ENCODE peak calls at places on chromosome 11, in seven cellular contexts. U, A, C, B, X, V and O are unnamed samples.
A peak's percentile ranks its signal among the peaks of the same experiment; 100 is the strongest.

GRCh38 chr11:116078101-116078561 is 573.9 kb upstream of the CADM1 start:
- DNase-seq in U (peak; percentile 22), X (no peak), B (no peak), V (peak; percentile 85), C (no peak), A (no peak), O (peak; percentile 38)

GRCh38 chr11:127651888-127652221 is 651.3 kb upstream of the KIRREL3 start:
- DNase-seq in C (no peak), X (no peak), V (no peak), A (no peak), U (no peak), B (no peak), O (no peak)

GRCh38 chr11:71977743-71978418 is 20.8 kb upstream of the IL18BP start:
- DNase-seq in B (no peak), C (peak; percentile 58), A (no peak), U (peak; percentile 48), V (peak; percentile 69), X (peak; percentile 54), O (peak; percentile 53)

GRCh38 chr11:112318193-112318592 is 57.5 kb upstream of the PLET1 start:
- DNase-seq in V (no peak), A (no peak), U (no peak), C (peak; percentile 92), B (no peak), X (peak; percentile 96), O (no peak)

GRCh38 chr11:35424157-35424945 is 5.0 kb upstream of the SLC1A2 start:
- DNase-seq in X (no peak), U (no peak), B (no peak), V (no peak), A (no peak), C (no peak), O (no peak)

GRCh38 chr11:44466531-44467179 is 98.8 kb upstream of the CD82 start:
- DNase-seq in U (no peak), X (no peak), V (no peak), A (no peak), B (no peak), C (no peak), O (no peak)

GRCh38 chr11:112526699-112527410 is 266.2 kb upstream of the PLET1 start:
- DNase-seq in V (peak; percentile 45), B (no peak), A (no peak), C (peak; percentile 34), U (no peak), X (peak; percentile 91), O (no peak)

GRCh38 chr11:125382211-125382807 is 113.8 kb downstream of the FEZ1 start:
- DNase-seq in B (no peak), C (no peak), U (no peak), A (no peak), X (no peak), V (no peak), O (no peak)

GRCh38 chr11:10366568-10367331 is 61.9 kb downstream of the ADM start:
- DNase-seq in V (peak; percentile 96), U (peak; percentile 70), C (peak; percentile 99), B (no peak), X (peak; percentile 82), A (peak; percentile 85), O (peak; percentile 85)

GRCh38 chr11:106480581-106481185 is 403.2 kb downstream of the AASDHPPT start:
- DNase-seq in X (no peak), C (no peak), A (no peak), B (no peak), U (no peak), V (no peak), O (no peak)

GRCh38 chr11:9765320-9766101 is 101.6 kb downstream of the SWAP70 start:
- DNase-seq in C (peak; percentile 95), U (no peak), B (no peak), V (peak; percentile 88), X (no peak), A (no peak), O (peak; percentile 39)

GRCh38 chr11:63670738-63671321 is 346 bp downstream of the ATL3 start:
- DNase-seq in X (no peak), U (no peak), A (no peak), V (peak; percentile 84), B (no peak), C (no peak), O (peak; percentile 45)

GRCh38 chr11:69819541-69820070 is 390 bp upstream of the FGF3 start:
- DNase-seq in A (no peak), U (no peak), C (no peak), B (no peak), V (peak; percentile 73), X (no peak), O (no peak)

GRCh38 chr11:69819109-69819490 is at the start of gene FGF3:
- DNase-seq in C (no peak), A (no peak), X (no peak), U (no peak), V (no peak), B (no peak), O (no peak)

GRCh38 chr11:69821511-69822040 is 2.4 kb upstream of the FGF3 start:
- DNase-seq in C (no peak), X (no peak), U (no peak), A (no peak), B (no peak), V (no peak), O (no peak)

GRCh38 chr11:69818243-69819108 is 740 bp downstream of the FGF3 start:
- DNase-seq in A (no peak), B (no peak), C (no peak), X (no peak), V (peak; percentile 78), U (no peak), O (no peak)

GRCh38 chr11:69820441-69820840 is 1.2 kb upstream of the FGF3 start:
- DNase-seq in A (no peak), V (no peak), X (no peak), U (no peak), B (no peak), C (no peak), O (no peak)
- TF ChIP-seq CTCF in A (no peak), V (no peak), X (no peak), U (no peak), B (no peak), C (no peak), O (no peak)

GRCh38 chr11:120998581-120998980 is 25.3 kb upstream of the TBCEL start:
- DNase-seq in U (no peak), C (no peak), V (no peak), X (no peak), B (no peak), A (no peak), O (no peak)

DNA sequence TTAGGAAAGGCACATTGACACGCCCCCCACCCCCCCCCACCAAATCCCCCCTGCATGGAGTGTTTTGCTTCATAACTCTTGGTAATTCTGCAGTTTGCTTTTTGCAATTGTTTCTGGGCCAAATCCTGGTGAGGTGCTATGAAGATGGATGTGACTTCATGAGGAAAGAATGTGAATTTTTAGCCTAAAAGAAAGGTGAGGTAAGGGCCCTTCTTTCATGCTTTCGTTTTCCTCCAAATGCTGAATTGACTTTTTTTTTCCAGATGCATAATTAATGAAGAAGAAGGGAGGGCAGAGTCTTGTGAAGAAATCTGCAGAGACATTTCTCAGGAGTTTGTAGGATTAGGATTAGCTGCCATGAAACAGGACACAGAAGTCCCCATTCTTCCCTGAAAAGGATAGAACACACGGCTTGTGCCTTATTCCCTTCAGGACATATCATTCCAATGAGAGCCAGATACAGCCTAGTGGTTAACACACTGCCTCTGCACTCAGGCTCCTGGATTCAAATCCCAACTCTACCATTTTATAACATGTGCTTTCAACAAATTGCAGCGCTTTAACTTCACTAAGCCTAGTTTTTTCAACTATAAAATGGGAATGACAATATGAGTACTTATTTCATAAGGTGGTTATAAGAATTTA is 19.6 kb upstream of the TBCEL start:
- DNase-seq in B (no peak), U (no peak), X (no peak), C (no peak), A (no peak), V (peak; percentile 61), O (no peak)
- TF ChIP-seq CTCF in B (no peak), U (no peak), X (no peak), C (no peak), A (no peak), V (peak; percentile 11), O (no peak)

DNA sequence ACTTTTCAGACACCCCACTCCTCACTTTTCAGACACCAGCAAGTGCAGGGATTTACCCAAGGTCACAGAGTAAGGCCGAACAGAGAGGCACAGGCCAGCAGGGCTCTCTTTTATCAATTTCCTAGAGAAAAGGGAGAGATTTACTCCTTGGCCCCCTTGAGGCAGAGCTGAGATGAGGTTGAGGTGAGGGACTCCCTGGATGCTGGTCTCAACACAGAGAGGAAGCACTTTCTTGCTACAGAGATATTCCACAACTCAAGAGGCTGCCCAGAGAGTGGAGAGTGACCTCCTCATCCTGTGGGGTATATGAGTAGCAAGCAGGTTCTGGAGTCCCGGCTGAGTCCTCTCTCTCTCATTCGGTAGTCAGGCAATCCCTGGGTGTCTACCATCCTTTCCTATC is 2.0 kb upstream of the ARHGEF17 start:
- DNase-seq in A (no peak), B (no peak), U (no peak), C (no peak), X (no peak), V (peak; percentile 72), O (no peak)
- TF ChIP-seq CTCF in A (no peak), B (no peak), U (no peak), C (peak; percentile 18), X (no peak), V (peak; percentile 67), O (no peak)

DNA sequence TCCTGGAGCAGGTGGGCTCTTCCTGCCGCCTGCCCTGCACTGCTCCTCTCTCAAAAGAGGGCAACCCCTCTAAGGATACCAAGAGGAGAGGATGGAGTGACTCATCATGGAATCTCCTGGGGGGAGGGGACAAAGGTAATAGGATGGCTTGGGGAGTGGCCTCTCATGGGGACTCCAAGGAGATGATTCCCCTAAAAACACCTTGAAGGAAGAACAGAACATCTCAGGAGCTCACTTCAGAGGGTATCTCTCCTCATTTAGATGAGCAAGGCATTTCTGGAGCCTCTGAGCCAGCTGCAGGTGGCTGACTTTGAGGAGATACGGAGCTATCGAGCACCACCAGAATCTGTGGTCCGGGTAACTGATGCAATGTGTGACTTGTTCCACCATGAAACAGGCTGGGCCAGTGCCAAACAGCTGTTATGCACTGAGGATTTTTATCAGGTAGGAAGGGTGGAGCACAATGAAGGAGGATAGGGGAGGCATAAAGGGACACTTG is 40.2 kb downstream of the RRP8 start:
- DNase-seq in V (peak; percentile 54), A (no peak), B (no peak), X (peak; percentile 10), U (no peak), C (no peak), O (no peak)
- TF ChIP-seq CTCF in V (no peak), A (no peak), B (no peak), X (no peak), U (no peak), C (no peak), O (no peak)

DNA sequence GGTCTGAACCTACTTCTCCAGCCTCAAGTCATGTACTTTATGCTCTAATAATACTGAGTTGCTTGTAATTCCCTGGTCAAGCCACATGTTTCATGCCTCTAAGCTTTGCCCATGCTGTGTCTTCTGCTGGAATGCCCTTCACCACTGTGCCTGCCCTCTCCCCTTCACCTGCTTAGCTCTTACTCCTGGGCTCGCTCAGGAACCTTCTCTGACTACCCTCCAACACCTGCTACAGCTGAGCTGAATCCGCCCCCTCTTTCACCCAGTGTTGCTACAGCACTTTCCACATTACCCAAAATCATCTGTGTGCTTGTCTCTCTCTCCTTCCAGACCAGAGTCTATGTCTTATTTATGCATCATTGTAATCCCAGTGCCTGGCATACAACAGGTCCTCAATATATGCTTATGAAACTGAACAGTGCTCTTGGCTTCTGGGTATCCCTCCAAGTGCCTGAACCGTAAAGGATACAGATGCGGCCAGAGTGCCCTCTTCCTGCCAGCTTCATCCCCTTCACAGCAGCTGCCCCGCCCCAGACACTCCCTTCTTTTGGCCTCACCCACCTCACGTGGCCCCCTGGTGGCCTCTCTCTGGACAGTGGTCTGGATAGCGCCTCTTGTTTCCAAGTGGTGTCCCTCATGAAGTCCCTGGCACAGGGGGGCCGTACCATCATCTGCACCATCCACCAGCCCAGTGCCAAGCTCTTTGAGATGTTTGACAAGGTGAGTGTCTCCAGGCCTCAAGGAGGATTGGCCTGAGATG is 7.1 kb downstream of the ABCG4 start:
- DNase-seq in B (no peak), V (peak; percentile 75), C (peak; percentile 24), A (no peak), X (no peak), U (no peak), O (peak; percentile 26)
- TF ChIP-seq CTCF in B (peak; percentile 22), V (peak; percentile 64), C (peak; percentile 39), A (no peak), X (peak; percentile 2), U (peak; percentile 26), O (no peak)